ENCODE peak calls at places on chromosome 3, in five cellular contexts. F is lower lobe of right lung, E is testis, B is thoracic aorta, Z is uterus. Q is an unnamed sample. For H3K4me1, the result is how much of the 10 kb centered on the place peaks cover.

GRCh38 chr3:99999541-99999940 is 114.8 kb downstream of the FILIP1L start:
- DNase-seq in B (no peak), F (no peak), E (no peak), Z (no peak), Q (no peak)

GRCh38 chr3:183629546-183630301 is 5.7 kb upstream of the KLHL24 start:
- DNase-seq in Z (no peak), B (no peak), F (peak), E (no peak), Q (no peak)

GRCh38 chr3:140186421-140186920 is 251.5 kb downstream of the CLSTN2 start:
- DNase-seq in B (no peak), F (no peak), Z (no peak), E (peak), Q (no peak)

GRCh38 chr3:172315401-172316091 is 132.7 kb downstream of the GHSR start:
- DNase-seq in B (no peak), F (no peak), Z (peak), E (no peak), Q (peak)

GRCh38 chr3:108346301-108346989 is 50.1 kb downstream of the HHLA2 start:
- DNase-seq in B (no peak), F (no peak), E (no peak), Z (no peak), Q (no peak)

GRCh38 chr3:13148561-13149330 is 75.5 kb upstream of the IQSEC1 start:
- DNase-seq in Z (no peak), F (no peak), E (no peak), B (no peak), Q (no peak)

GRCh38 chr3:33717616-33717865 is 513 bp downstream of the CLASP2 start:
- DNase-seq in Z (peak), F (peak), B (no peak), E (peak), Q (peak)

GRCh38 chr3:99131876-99132275 is 230.4 kb upstream of the DCBLD2 start:
- DNase-seq in B (no peak), Z (no peak), F (no peak), E (no peak), Q (no peak)

GRCh38 chr3:188001052-188001567 is 152.8 kb upstream of the LPP start:
- DNase-seq in F (no peak), Z (no peak), B (no peak), E (no peak), Q (no peak)

GRCh38 chr3:171841620-171842000 is 1.5 kb upstream of the TMEM212 start:
- DNase-seq in F (no peak), B (no peak), E (no peak), Z (no peak), Q (no peak)

GRCh38 chr3:122824465-122825379 is 29.9 kb downstream of the SLC49A4 start:
- DNase-seq in F (no peak), B (no peak), E (no peak), Z (no peak), Q (no peak)

GRCh38 chr3:157499342-157499963 is 3.8 kb downstream of the VEPH1 start:
- DNase-seq in Z (no peak), E (peak), F (peak), B (no peak), Q (peak)

GRCh38 chr3:124217542-124217941 is 225.6 kb upstream of the ROPN1 start:
- DNase-seq in B (no peak), Z (peak), E (peak), F (no peak), Q (peak)

GRCh38 chr3:186213946-186214345 is 105.1 kb upstream of the ETV5 start:
- DNase-seq in E (no peak), F (no peak), B (no peak), Z (no peak), Q (no peak)

GRCh38 chr3:151903501-151903991 is 30.1 kb downstream of the SUCNR1 start:
- DNase-seq in Z (no peak), E (peak), F (no peak), B (no peak), Q (no peak)

GRCh38 chr3:61897848-61898247 is 336.5 kb downstream of the PTPRG start:
- DNase-seq in Z (no peak), B (no peak), E (no peak), F (no peak), Q (no peak)

GRCh38 chr3:61901481-61901880 is 340.1 kb downstream of the PTPRG start:
- DNase-seq in B (no peak), E (no peak), F (no peak), Z (no peak), Q (no peak)

GRCh38 chr3:61901986-61902385 is 340.6 kb downstream of the PTPRG start:
- DNase-seq in F (no peak), Z (no peak), B (no peak), E (no peak), Q (no peak)

GRCh38 chr3:61903074-61903473 is 341.7 kb downstream of the PTPRG start:
- DNase-seq in E (no peak), B (no peak), F (no peak), Z (no peak), Q (no peak)

DNA sequence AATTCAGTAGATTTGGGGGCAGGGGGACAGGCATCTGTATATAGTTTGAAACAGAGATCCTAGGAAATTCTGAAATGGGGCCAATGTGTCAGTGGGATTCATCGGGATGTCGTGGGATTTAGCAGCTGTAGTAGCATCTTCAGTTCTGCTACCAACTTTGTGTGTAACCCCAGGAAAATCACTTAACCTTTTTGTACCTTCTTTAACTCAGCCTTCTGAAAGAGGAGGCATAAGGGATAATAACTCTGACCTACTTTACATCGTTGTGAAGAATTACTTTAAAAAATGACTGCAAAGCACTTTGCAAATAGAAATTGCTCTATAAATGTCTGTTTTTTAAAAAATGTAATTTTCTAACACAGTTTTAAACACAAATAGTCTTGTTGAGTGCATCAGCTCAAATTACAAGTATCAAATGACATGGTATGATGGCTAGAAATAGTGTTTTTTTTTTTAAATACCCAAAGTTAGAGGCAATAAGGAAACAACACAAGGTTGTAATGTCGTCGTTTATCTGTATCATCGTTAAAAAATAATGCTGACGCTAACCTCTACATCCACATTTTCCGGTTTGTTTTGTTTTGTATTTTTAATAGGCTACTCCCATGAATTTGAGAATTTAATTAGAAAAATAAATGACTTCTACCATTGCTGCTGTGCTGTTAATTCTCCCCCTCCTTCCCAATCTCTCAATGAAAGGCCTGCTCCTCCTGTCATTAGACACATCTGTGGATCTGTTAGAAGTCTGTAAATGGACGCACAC is 338.5 kb downstream of the PTPRG start:
- DNase-seq in F (no peak), Z (no peak), E (no peak), B (no peak), Q (no peak)
- H3K4me1 ChIP-seq in F (under half), Z (under half), E (under half), B (under half), Q (under half)

GRCh38 chr3:30475038-30475808 is 131.2 kb upstream of the TGFBR2 start:
- DNase-seq in E (no peak), F (no peak), Z (no peak), B (no peak), Q (no peak)

GRCh38 chr3:30475809-30476178 is 130.6 kb upstream of the TGFBR2 start:
- DNase-seq in F (no peak), B (no peak), E (no peak), Z (no peak), Q (no peak)

GRCh38 chr3:30473374-30474051 is 132.9 kb upstream of the TGFBR2 start:
- DNase-seq in F (peak), Z (no peak), B (no peak), E (no peak), Q (no peak)

GRCh38 chr3:30477149-30477921 is 129.1 kb upstream of the TGFBR2 start:
- DNase-seq in Z (no peak), B (no peak), F (no peak), E (no peak), Q (no peak)

DNA sequence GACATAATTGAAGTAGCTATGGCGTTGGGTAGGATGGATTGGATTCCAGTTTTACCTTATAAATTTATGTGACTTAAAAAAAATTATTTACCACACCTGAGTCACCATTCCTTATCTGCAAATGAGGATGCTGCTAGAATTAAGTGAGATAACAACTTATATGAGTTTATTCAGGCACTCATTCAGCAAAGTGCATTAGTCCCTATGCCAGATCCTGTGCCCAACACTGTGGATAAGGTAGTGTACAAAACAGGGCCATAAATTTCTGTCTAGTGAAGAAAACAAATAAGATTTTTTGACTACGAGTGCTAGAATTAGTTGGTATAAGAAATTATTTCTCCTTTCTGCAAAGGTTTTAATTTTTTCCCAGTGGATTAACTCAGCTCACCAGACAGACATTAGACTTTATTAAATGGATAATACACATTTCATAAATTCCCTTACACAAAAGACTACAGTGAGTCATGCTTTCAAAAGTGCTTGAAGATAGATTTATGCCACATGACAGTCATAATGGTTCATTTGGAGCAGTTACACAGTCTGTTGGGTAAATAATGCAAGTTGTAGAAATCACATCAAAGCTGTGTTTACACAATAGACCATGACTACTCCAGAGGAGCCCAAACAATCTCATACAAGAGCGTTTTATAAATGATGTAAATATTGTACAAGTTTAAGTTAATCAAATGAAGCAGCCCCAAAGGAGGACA is 129.9 kb upstream of the TGFBR2 start:
- DNase-seq in E (no peak), F (no peak), B (no peak), Z (no peak), Q (no peak)
- H3K4me1 ChIP-seq in E (under half), F (half or more), B (under half), Z (under half), Q (under half)

GRCh38 chr3:129173725-129174124 is 10.0 kb downstream of the CNBP start:
- DNase-seq in F (no peak), Z (no peak), B (no peak), E (no peak), Q (no peak)
- H3K4me1 ChIP-seq in F (half or more), Z (under half), B (under half), E (under half), Q (half or more)

DNA sequence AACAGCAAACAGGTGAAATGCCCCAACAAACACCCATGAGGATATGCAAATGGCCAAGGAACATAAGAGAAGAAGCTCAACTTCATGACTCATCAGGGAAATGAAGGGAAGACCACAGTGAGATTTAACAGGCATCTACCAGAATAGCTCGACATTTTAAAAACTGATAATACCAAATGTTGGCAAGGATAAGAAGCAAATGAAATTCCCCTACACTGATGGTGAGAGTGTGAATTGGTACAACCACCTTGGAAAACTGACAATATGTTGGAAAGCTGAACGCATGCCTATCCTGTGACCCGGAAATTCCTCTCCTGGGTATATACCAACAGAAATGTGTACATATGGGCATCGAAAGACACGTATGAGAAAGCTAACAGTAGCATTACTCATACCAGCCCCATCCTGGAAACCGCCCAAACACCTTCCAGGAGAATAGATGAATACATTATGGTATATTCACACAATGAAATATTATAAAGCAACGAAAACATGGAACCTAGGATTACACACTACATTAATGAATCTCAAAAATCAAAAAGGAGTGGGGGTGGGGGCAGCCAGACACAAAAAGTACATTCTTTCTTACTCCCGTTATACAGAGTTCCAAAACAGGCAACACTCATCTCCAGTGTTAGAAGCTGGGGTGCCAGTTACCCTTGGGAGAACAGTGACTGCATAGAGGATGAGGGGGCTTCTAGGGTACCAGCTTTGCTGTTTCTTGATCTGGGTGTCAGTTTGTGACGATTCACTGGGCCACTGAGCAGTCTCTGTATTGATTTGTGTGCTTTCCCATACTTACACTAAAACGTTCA is 16.9 kb downstream of the RFTN1 start:
- DNase-seq in Z (no peak), B (no peak), E (no peak), F (no peak), Q (no peak)
- H3K4me1 ChIP-seq in Z (under half), B (under half), E (under half), F (under half), Q (half or more)

Q was measured in heart left ventricle.